ENCODE peak calls at places on chromosomes 12 and 14, in six cellular contexts. A is tibial artery; D is activated CD4-positive, alpha-beta T cell treated with anti-CD3 and anti-CD28 coated beads, Interleukin-2, amount 50 U/mL, for 24 hours; F is pancreas; X is progenitor cell of endocrine pancreas; Q is stimulated activated CD4-positive, alpha-beta T cell treated with anti-CD3 and anti-CD28 coated beads, Interleukin-4, amount 100 ng/mL, for 24 hours. Z is an unnamed sample.

GRCh38 chr14:42078345-42078744 is 471.7 kb downstream of the LRFN5 start:
- DNase-seq in A (no peak), D (no peak), X (no peak), F (no peak), Q (no peak), Z (no peak)

GRCh38 chr12:57623811-57624390 is 9.1 kb downstream of the B4GALNT1 start:
- DNase-seq in Q (no peak), A (no peak), D (no peak), X (no peak), F (no peak), Z (no peak)

GRCh38 chr12:69007858-69008314 is 74.9 kb upstream of the CPM start:
- DNase-seq in D (no peak), A (no peak), F (no peak), X (no peak), Q (no peak), Z (no peak)

GRCh38 chr14:53571589-53571988 is 385.0 kb downstream of the BMP4 start:
- DNase-seq in F (no peak), D (no peak), A (no peak), Q (no peak), X (no peak), Z (no peak)

GRCh38 chr12:62933871-62934798 is 815 bp downstream of the PPM1H start:
- DNase-seq in X (no peak), D (no peak), Q (no peak), F (peak; percentile 50), A (peak; percentile 25), Z (no peak)

GRCh38 chr12:69071091-69071370 is 138.1 kb upstream of the CPM start:
- DNase-seq in X (no peak), A (no peak), Q (no peak), D (no peak), F (no peak), Z (no peak)

GRCh38 chr14:37237735-37238200 is 40.0 kb downstream of the MIPOL1 start:
- DNase-seq in X (no peak), F (no peak), A (no peak), Q (no peak), D (no peak), Z (no peak)

GRCh38 chr14:96567289-96567899 is 65.2 kb downstream of the PAPOLA start:
- DNase-seq in F (no peak), X (no peak), A (no peak), D (no peak), Q (no peak), Z (no peak)

GRCh38 chr14:55306938-55307589 is 35.8 kb downstream of the FBXO34 start:
- DNase-seq in X (no peak), A (no peak), Q (no peak), F (no peak), D (no peak), Z (no peak)

GRCh38 chr12:88248606-88249005 is 106.5 kb downstream of the TMTC3 start:
- DNase-seq in X (no peak), Q (no peak), F (no peak), D (no peak), A (no peak), Z (no peak)

GRCh38 chr14:68562911-68563255 is 230.0 kb downstream of the ZFP36L1 start:
- DNase-seq in F (no peak), A (no peak), D (no peak), Q (no peak), X (no peak), Z (no peak)

GRCh38 chr12:54723653-54724256 is 75.6 kb upstream of the DCD start:
- DNase-seq in X (no peak), Q (peak; percentile 48), A (no peak), D (no peak), F (no peak), Z (no peak)

GRCh38 chr14:105223770-105224544 is 24.4 kb upstream of the BTBD6 start:
- DNase-seq in D (no peak), Q (no peak), X (no peak), F (no peak), A (no peak), Z (no peak)

GRCh38 chr14:69698572-69698971 is 68.4 kb upstream of the SRSF5 start:
- DNase-seq in D (no peak), A (no peak), F (no peak), X (no peak), Q (no peak), Z (no peak)

GRCh38 chr14:104239866-104240301 is 101.5 kb downstream of the KIF26A start:
- DNase-seq in F (no peak), Q (peak; percentile 1), X (peak; percentile 15), A (peak; percentile 3), D (no peak), Z (no peak)

GRCh38 chr12:54372113-54372806 is 8.0 kb upstream of the GPR84 start:
- DNase-seq in X (no peak), F (no peak), Q (no peak), D (no peak), A (no peak), Z (no peak)

GRCh38 chr12:14960548-14961465 is 594 bp downstream of the ARHGDIB start:
- DNase-seq in A (peak; percentile 39), D (no peak), Q (peak; percentile 41), F (no peak), X (no peak), Z (no peak)

GRCh38 chr14:59677771-59678211 is 101.2 kb upstream of the CCDC175 start:
- DNase-seq in X (no peak), A (peak; percentile 41), F (no peak), Q (no peak), D (no peak), Z (no peak)

GRCh38 chr14:45177081-45177480 is 41.4 kb downstream of the FANCM start:
- DNase-seq in Q (no peak), A (no peak), F (no peak), D (no peak), X (no peak), Z (no peak)

GRCh38 chr14:97489750-97490149 is 692.6 kb downstream of the VRK1 start:
- DNase-seq in F (no peak), Q (no peak), D (no peak), A (no peak), X (no peak), Z (no peak)